ENCODE peak calls at places on chromosomes 11 and 22, in four cellular contexts. Y, N, L and T are unnamed samples.

GRCh38 chr11:72589802-72590761 is 84.1 kb downstream of the PDE2A start:
- DNase-seq in Y (peak; percentile 7), N (no peak), L (peak; percentile 16), T (no peak)

GRCh38 chr11:22432331-22433065 is 94.3 kb downstream of the SLC17A6 start:
- DNase-seq in Y (no peak), N (no peak), L (peak; percentile 18), T (peak; percentile 46)

GRCh38 chr22:48198489-48199459 is 1436.3 kb downstream of the TBC1D22A start:
- DNase-seq in Y (no peak), N (no peak), L (no peak), T (peak; percentile 42)

GRCh38 chr22:38220653-38221386 is 19.0 kb downstream of the MAFF start:
- DNase-seq in Y (no peak), N (no peak), L (no peak), T (no peak)

GRCh38 chr11:6505577-6506240 is 8.6 kb downstream of the DNHD1 start:
- DNase-seq in Y (peak; percentile 56), N (peak; percentile 43), L (peak; percentile 73), T (no peak)

GRCh38 chr11:128616158-128616557 is 28.8 kb upstream of the ETS1 start:
- DNase-seq in Y (no peak), N (no peak), L (no peak), T (no peak)

GRCh38 chr11:11748706-11749365 is 92.9 kb upstream of the USP47 start:
- DNase-seq in Y (peak; percentile 7), N (peak; percentile 2), L (peak; percentile 15), T (no peak)

GRCh38 chr11:131691558-131692041 is 321.2 kb downstream of the NTM start:
- DNase-seq in Y (peak; percentile 2), N (no peak), L (peak; percentile 22), T (no peak)

GRCh38 chr11:72716788-72717435 is 35.3 kb downstream of the ARAP1 start:
- DNase-seq in Y (no peak), N (no peak), L (no peak), T (no peak)

GRCh38 chr11:10778217-10778970 is 27.3 kb downstream of the CTR9 start:
- DNase-seq in Y (no peak), N (peak; percentile 27), L (peak; percentile 85), T (no peak)

GRCh38 chr11:7512525-7513209 is 1.1 kb upstream of the PPFIBP2 start:
- DNase-seq in Y (no peak), N (peak; percentile 31), L (peak; percentile 76), T (peak; percentile 82)

GRCh38 chr11:83200035-83200434 is 6.5 kb downstream of the ANKRD42 start:
- DNase-seq in Y (no peak), N (no peak), L (no peak), T (no peak)

GRCh38 chr11:119713361-119714040 is 15.5 kb downstream of the NECTIN1 start:
- DNase-seq in Y (no peak), N (no peak), L (no peak), T (no peak)

GRCh38 chr11:117933930-117934329 is 4.7 kb upstream of the TMPRSS13 start:
- DNase-seq in Y (no peak), N (no peak), L (no peak), T (no peak)

GRCh38 chr22:40046126-40046525 is 51.4 kb downstream of the FAM83F start:
- DNase-seq in Y (no peak), N (no peak), L (no peak), T (no peak)

GRCh38 chr22:29096736-29097669 is 24.2 kb downstream of the KREMEN1 start:
- DNase-seq in Y (no peak), N (no peak), L (no peak), T (no peak)

GRCh38 chr11:29343465-29344333 is 673.1 kb downstream of the KCNA4 start:
- DNase-seq in Y (peak; percentile 48), N (no peak), L (peak; percentile 55), T (peak; percentile 41)

GRCh38 chr22:45562537-45563361 is 60.1 kb downstream of the FBLN1 start:
- DNase-seq in Y (no peak), N (no peak), L (no peak), T (no peak)

GRCh38 chr11:101444164-101444563 is 139.6 kb downstream of the TRPC6 start:
- DNase-seq in Y (no peak), N (no peak), L (no peak), T (peak; percentile 53)

GRCh38 chr22:38172489-38173155 is 9.0 kb downstream of the PLA2G6 start:
- DNase-seq in Y (no peak), N (no peak), L (no peak), T (peak; percentile 69)

GRCh38 chr11:117281159-117281558 is 10.0 kb upstream of the BACE1-AS start:
- DNase-seq in Y (peak; percentile 98), N (peak; percentile 98), L (peak; percentile 99), T (no peak)

GRCh38 chr11:14036495-14036894 is 74.0 kb downstream of the SPON1 start:
- DNase-seq in Y (no peak), N (no peak), L (no peak), T (no peak)

GRCh38 chr11:65776196-65776595 is 4.6 kb downstream of the AP5B1 start:
- DNase-seq in Y (no peak), N (no peak), L (no peak), T (no peak)

GRCh38 chr11:93767018-93767417 is 17.1 kb upstream of the MED17 start:
- DNase-seq in Y (no peak), N (no peak), L (no peak), T (no peak)

GRCh38 chr11:952406-953385 is 27.0 kb downstream of the AP2A2 start:
- DNase-seq in Y (peak; percentile 99), N (no peak), L (peak; percentile 49), T (no peak)

GRCh38 chr22:22342697-22343602 is 98.4 kb downstream of the VPREB1 start:
- DNase-seq in Y (peak; percentile 50), N (no peak), L (peak; percentile 16), T (peak; percentile 73)

GRCh38 chr11:61524963-61525587 is 16.5 kb downstream of the LRRC10B start:
- DNase-seq in Y (no peak), N (no peak), L (no peak), T (no peak)

GRCh38 chr11:96424693-96425092 is 34.9 kb downstream of the JRKL start:
- DNase-seq in Y (peak; percentile 10), N (peak; percentile 12), L (peak; percentile 60), T (no peak)

GRCh38 chr22:36425977-36426523 is 38.3 kb upstream of the MYH9 start:
- DNase-seq in Y (no peak), N (no peak), L (no peak), T (no peak)

GRCh38 chr22:42436402-42436801 is 4.2 kb upstream of the NFAM1 start:
- DNase-seq in Y (no peak), N (no peak), L (no peak), T (no peak)

GRCh38 chr11:6233984-6234313 is 487 bp downstream of the FHIP1B start:
- DNase-seq in Y (no peak), N (no peak), L (no peak), T (no peak)

GRCh38 chr22:49368976-49369725 is 458.5 kb downstream of the BRD1 start:
- DNase-seq in Y (no peak), N (no peak), L (no peak), T (peak; percentile 33)

GRCh38 chr11:59289782-59290181 is 68.9 kb upstream of the OR5AN1 start:
- DNase-seq in Y (no peak), N (no peak), L (no peak), T (no peak)